ENCODE peak calls at places on chromosome 10, in five cellular contexts. A is CD4-positive, alpha-beta T cell; P is activated CD4-positive, alpha-beta T cell treated with anti-CD3 and anti-CD28 coated beads, Interleukin-2, amount 50 U/mL, for 1 hour; F is stimulated activated CD4-positive, alpha-beta T cell treated with anti-CD3 and anti-CD28 coated beads, TNF-alpha, amount 100 ng/mL, for 48 hours; D is T1000. E is an unnamed sample.

GRCh38 chr10:124674768-124675222 is 69.4 kb downstream of the FAM53B start:
- DNase-seq in P (no peak), A (no peak), D (no peak), F (no peak), E (no peak)

GRCh38 chr10:31320179-31320597 is 1.2 kb downstream of the ZEB1 start:
- DNase-seq in F (no peak), A (peak), P (peak), D (no peak), E (peak)

GRCh38 chr10:121812031-121812430 is 115.8 kb downstream of the ATE1 start:
- DNase-seq in D (no peak), F (no peak), A (no peak), P (no peak), E (no peak)

GRCh38 chr10:10498781-10499180 is 518.9 kb upstream of the CELF2 start:
- DNase-seq in F (no peak), A (no peak), P (no peak), D (no peak), E (no peak)

GRCh38 chr10:31187182-31187581 is 131.8 kb upstream of the ZEB1 start:
- DNase-seq in D (no peak), A (no peak), P (no peak), F (no peak), E (no peak)

GRCh38 chr10:125177641-125178640 is 17.6 kb upstream of the CTBP2 start:
- DNase-seq in A (no peak), P (no peak), D (no peak), F (no peak), E (no peak)

GRCh38 chr10:17851611-17852010 is 42.5 kb downstream of the MRC1 start:
- DNase-seq in F (no peak), P (no peak), A (no peak), D (no peak), E (no peak)

GRCh38 chr10:58643029-58643428 is 130.4 kb downstream of the BICC1 start:
- DNase-seq in P (no peak), A (no peak), F (no peak), D (no peak), E (no peak)

GRCh38 chr10:116073025-116073424 is 200.0 kb downstream of the GFRA1 start:
- DNase-seq in A (no peak), P (no peak), D (no peak), F (no peak), E (no peak)

GRCh38 chr10:122768033-122768745 is 68.5 kb upstream of the C10orf120 start:
- DNase-seq in P (no peak), A (no peak), D (no peak), F (no peak), E (no peak)

GRCh38 chr10:96129387-96130325 is at the start of gene ZNF518A:
- DNase-seq in D (peak), P (peak), A (peak), F (peak), E (peak)

GRCh38 chr10:127737563-127738511 is 852 bp downstream of the FOXI2 start:
- DNase-seq in A (no peak), F (no peak), D (no peak), P (no peak), E (no peak)

GRCh38 chr10:29482591-29483421 is 152.0 kb downstream of the SVIL start:
- DNase-seq in D (peak), F (no peak), P (no peak), A (no peak), E (no peak)

GRCh38 chr10:79347894-79348639 is 798 bp downstream of the PPIF start:
- DNase-seq in P (peak), D (no peak), F (peak), A (peak), E (peak)

GRCh38 chr10:97718659-97719142 is 5.2 kb downstream of the MARVELD1 start:
- DNase-seq in D (no peak), P (no peak), A (no peak), F (no peak), E (no peak)

GRCh38 chr10:78524941-78525340 is 491.3 kb downstream of the RPS24 start:
- DNase-seq in F (no peak), D (no peak), A (no peak), P (no peak), E (no peak)

GRCh38 chr10:124648738-124649137 is 95.4 kb downstream of the FAM53B start:
- DNase-seq in F (no peak), A (peak), P (peak), D (no peak), E (no peak)

GRCh38 chr10:52542891-52543290 is 228.8 kb downstream of the DKK1 start:
- DNase-seq in D (no peak), P (no peak), A (no peak), F (no peak), E (no peak)

GRCh38 chr10:82089327-82089726 is 214.3 kb downstream of the NRG3 start:
- DNase-seq in F (no peak), D (no peak), P (no peak), A (no peak), E (no peak)

GRCh38 chr10:5434017-5434753 is 21.8 kb downstream of the NET1 start:
- DNase-seq in P (no peak), D (no peak), A (no peak), F (no peak), E (no peak)

GRCh38 chr10:44863344-44864041 is 47.6 kb upstream of the TMEM72 start:
- DNase-seq in F (no peak), A (no peak), D (no peak), P (no peak), E (no peak)

GRCh38 chr10:51251110-51251509 is 176.8 kb downstream of the PRKG1 start:
- DNase-seq in D (no peak), F (no peak), A (no peak), P (no peak), E (no peak)

GRCh38 chr10:73493781-73494180 is 2.0 kb downstream of the PPP3CB start:
- DNase-seq in P (no peak), A (no peak), D (no peak), F (no peak), E (no peak)

GRCh38 chr10:125871341-125871740 is 9.8 kb downstream of the DHX32 start:
- DNase-seq in P (no peak), F (no peak), A (no peak), D (no peak), E (no peak)

GRCh38 chr10:96488161-96488935 is 25.4 kb downstream of the TLL2 start:
- DNase-seq in P (no peak), A (no peak), D (no peak), F (no peak), E (no peak)

GRCh38 chr10:63007112-63007511 is 126.0 kb upstream of the NRBF2 start:
- DNase-seq in F (no peak), P (no peak), A (no peak), D (no peak), E (no peak)

GRCh38 chr10:66752714-66753113 is 173.1 kb upstream of the LRRTM3 start:
- DNase-seq in D (no peak), F (no peak), A (no peak), P (no peak), E (no peak)

GRCh38 chr10:90805211-90805610 is 52.6 kb downstream of the HTR7 start:
- DNase-seq in D (no peak), P (no peak), F (no peak), A (no peak), E (no peak)

GRCh38 chr10:103648951-103649532 is 155.5 kb downstream of the NEURL1 start:
- DNase-seq in F (no peak), D (no peak), P (no peak), A (no peak), E (no peak)

E was measured in B cell.